ENCODE peak calls at places on chromosomes 13 and 19, in four cellular contexts. X is RWPE1, D is NCI-H1092, Z is heart left ventricle. U is an unnamed sample.

GRCh38 chr13:76012091-76012721 is 376.1 kb downstream of the LMO7 start:
- DNase-seq in X (no peak), D (no peak), Z (no peak), U (no peak)

GRCh38 chr19:3356805-3357204 is 9.6 kb upstream of the NFIC start:
- DNase-seq in Z (no peak), X (no peak), D (no peak), U (no peak)

GRCh38 chr19:16060294-16060693 is 16.0 kb upstream of the TPM4 start:
- DNase-seq in Z (no peak), D (no peak), X (no peak), U (no peak)

GRCh38 chr19:1027953-1028902 is 1.8 kb downstream of the CNN2 start:
- DNase-seq in Z (peak), X (peak), D (no peak), U (peak)

GRCh38 chr19:14480695-14481069 is 5.5 kb upstream of the PTGER1 start:
- DNase-seq in Z (no peak), D (no peak), X (no peak), U (no peak)

GRCh38 chr13:71285700-71286099 is 581.3 kb downstream of the DACH1 start:
- DNase-seq in Z (no peak), D (no peak), X (no peak), U (no peak)

GRCh38 chr13:27599845-27600553 is 20.3 kb downstream of the LNX2 start:
- DNase-seq in D (no peak), X (peak), Z (no peak), U (no peak)

GRCh38 chr19:45130888-45131615 is 29.7 kb downstream of the NKPD1 start:
- DNase-seq in X (peak), D (peak), Z (no peak), U (peak)

GRCh38 chr13:36430247-36431203 is 1.8 kb upstream of the CCNA1 start:
- DNase-seq in X (no peak), D (no peak), Z (no peak), U (no peak)

GRCh38 chr13:20461860-20462532 is 63.7 kb downstream of the CRYL1 start:
- DNase-seq in D (no peak), X (no peak), Z (no peak), U (no peak)

GRCh38 chr13:112576191-112576590 is 11.8 kb downstream of the TUBGCP3 start:
- DNase-seq in X (no peak), Z (no peak), D (no peak), U (no peak)

GRCh38 chr19:46442808-46443450 is 14.2 kb upstream of the PNMA8C start:
- DNase-seq in D (no peak), Z (no peak), X (peak), U (no peak)

GRCh38 chr19:40549007-40549708 is 27.5 kb upstream of the SHKBP1 start:
- DNase-seq in X (no peak), D (peak), Z (peak), U (peak)

GRCh38 chr19:29533578-29534544 is 8.1 kb downstream of the VSTM2B start:
- DNase-seq in D (no peak), Z (peak), X (no peak), U (no peak)

GRCh38 chr19:18733196-18733647 is 49.7 kb downstream of the CRTC1 start:
- DNase-seq in Z (peak), X (no peak), D (peak), U (no peak)

GRCh38 chr13:51623473-51623872 is 39.2 kb downstream of the WDFY2 start:
- DNase-seq in X (no peak), Z (no peak), D (no peak), U (no peak)

GRCh38 chr13:25943666-25944065 is 108.2 kb downstream of the SHISA2 start:
- DNase-seq in X (no peak), D (no peak), Z (no peak), U (no peak)

GRCh38 chr19:51345076-51345620 is 3.2 kb upstream of the VSIG10L start:
- DNase-seq in D (no peak), X (no peak), Z (no peak), U (no peak)

GRCh38 chr19:23799321-23799720 is 40.6 kb upstream of the ZNF681 start:
- DNase-seq in X (no peak), D (peak), Z (no peak), U (no peak)

GRCh38 chr19:15101479-15102082 is 5.6 kb upstream of the SYDE1 start:
- DNase-seq in D (no peak), X (no peak), Z (no peak), U (no peak)

GRCh38 chr13:106919093-106919492 is 351.2 kb upstream of the ARGLU1 start:
- DNase-seq in D (no peak), Z (no peak), X (no peak), U (no peak)

GRCh38 chr19:38734426-38735256 is 9.6 kb downstream of the CAPN12 start:
- DNase-seq in Z (no peak), D (no peak), X (no peak), U (peak)